ENCODE peak calls at places on chromosomes 7 and 10, in six cellular contexts. M is activated T-cell treated with anti-CD3 and anti-CD28 coated beads, Interleukin-2, amount 50 U/mL, for 72 hours; Z is OCI-M1; E is RKO; R is activated CD4-positive, alpha-beta memory T cell treated with anti-CD3 and anti-CD28 coated beads for 36 hours; J is GDM1. I is an unnamed sample.

GRCh38 chr7:41378156-41378555 is 324.7 kb downstream of the INHBA start:
- DNase-seq in M (no peak), Z (no peak), E (no peak), R (no peak), J (no peak), I (no peak)

GRCh38 chr7:1210321-1210978 is 22.2 kb upstream of the UNCX start:
- DNase-seq in M (no peak), Z (no peak), E (no peak), R (no peak), J (no peak), I (peak)

GRCh38 chr10:131886181-131886716 is 14.6 kb upstream of the PPP2R2D start:
- DNase-seq in M (no peak), Z (peak), E (no peak), R (no peak), J (no peak), I (no peak)

GRCh38 chr7:139659922-139660316 is 117.9 kb downstream of the HIPK2 start:
- DNase-seq in M (no peak), Z (no peak), E (no peak), R (no peak), J (no peak), I (no peak)

GRCh38 chr7:72925546-72926120 is 738 bp downstream of the POM121 start:
- DNase-seq in M (no peak), Z (no peak), E (no peak), R (no peak), J (no peak), I (no peak)

GRCh38 chr10:43861966-43862751 is 213.5 kb upstream of the ZNF32 start:
- DNase-seq in M (no peak), Z (no peak), E (no peak), R (no peak), J (no peak), I (peak)

GRCh38 chr7:157020514-157021070 is 10.1 kb upstream of the MNX1 start:
- DNase-seq in M (no peak), Z (no peak), E (no peak), R (no peak), J (no peak), I (no peak)

GRCh38 chr10:30813872-30814471 is 184.4 kb upstream of the LYZL2 start:
- DNase-seq in M (no peak), Z (no peak), E (no peak), R (peak), J (peak), I (no peak)

GRCh38 chr7:50303082-50303893 is 1.2 kb upstream of the IKZF1 start:
- DNase-seq in M (peak), Z (no peak), E (no peak), R (peak), J (no peak), I (no peak)

GRCh38 chr7:115526272-115526671 is 504.3 kb downstream of the TFEC start:
- DNase-seq in M (no peak), Z (no peak), E (no peak), R (no peak), J (no peak), I (no peak)

GRCh38 chr7:77428777-77429231 is 12.7 kb upstream of the GSAP start:
- DNase-seq in M (no peak), Z (no peak), E (no peak), R (no peak), J (no peak), I (no peak)

GRCh38 chr7:47269466-47269836 is 312.5 kb downstream of the TNS3 start:
- DNase-seq in M (no peak), Z (no peak), E (no peak), R (no peak), J (no peak), I (no peak)

GRCh38 chr7:74483402-74484336 is 30.0 kb downstream of the GTF2IRD1 start:
- DNase-seq in M (no peak), Z (no peak), E (no peak), R (no peak), J (no peak), I (no peak)

GRCh38 chr7:26919906-26920530 is 55.6 kb upstream of the SKAP2 start:
- DNase-seq in M (no peak), Z (no peak), E (no peak), R (no peak), J (no peak), I (no peak)

GRCh38 chr7:150428671-150429451 is 21.6 kb upstream of the GIMAP8 start:
- DNase-seq in M (peak), Z (no peak), E (no peak), R (peak), J (peak), I (peak)

GRCh38 chr7:55237156-55237721 is 127.9 kb upstream of the LANCL2 start:
- DNase-seq in M (no peak), Z (no peak), E (no peak), R (no peak), J (no peak), I (no peak)

GRCh38 chr7:55074008-55074499 is 55.2 kb downstream of the EGFR start:
- DNase-seq in M (peak), Z (peak), E (no peak), R (peak), J (no peak), I (peak)

GRCh38 chr10:78700816-78701520 is 367.8 kb upstream of the ZMIZ1 start:
- DNase-seq in M (no peak), Z (no peak), E (no peak), R (no peak), J (no peak), I (peak)

GRCh38 chr10:128062837-128063563 is 63.2 kb downstream of the MKI67 start:
- DNase-seq in M (peak), Z (peak), E (no peak), R (peak), J (peak), I (no peak)

GRCh38 chr10:69348824-69349541 is 67.7 kb downstream of the TACR2 start:
- DNase-seq in M (no peak), Z (peak), E (peak), R (no peak), J (peak), I (peak)

GRCh38 chr10:76114556-76114955 is 683.1 kb downstream of the LRMDA start:
- DNase-seq in M (no peak), Z (no peak), E (no peak), R (no peak), J (no peak), I (no peak)

GRCh38 chr7:153910604-153911003 is 141.6 kb upstream of the DPP6 start:
- DNase-seq in M (no peak), Z (no peak), E (no peak), R (no peak), J (no peak), I (no peak)

GRCh38 chr10:120011359-120012132 is 119.0 kb downstream of the SEC23IP start:
- DNase-seq in M (no peak), Z (no peak), E (no peak), R (no peak), J (no peak), I (no peak)

GRCh38 chr10:117075064-117075463 is 63.0 kb downstream of the VAX1 start:
- DNase-seq in M (no peak), Z (peak), E (peak), R (no peak), J (no peak), I (no peak)

GRCh38 chr7:91946549-91946948 is 5.9 kb downstream of the AKAP9 start:
- DNase-seq in M (no peak), Z (peak), E (no peak), R (no peak), J (no peak), I (no peak)

I was measured in AG08396.